ENCODE peak calls at places on chromosomes 4 and X, in six cellular contexts. N, U, D, A, L and B are unnamed samples.

GRCh38 chr4:184401397-184402171 is 72.8 kb downstream of the IRF2 start:
- DNase-seq in N (no peak), U (no peak), D (no peak), A (no peak), L (no peak), B (no peak)

GRCh38 chrX:55490121-55490520 is 473 bp upstream of the USP51 start:
- DNase-seq in N (peak), U (no peak), D (no peak), A (no peak), L (no peak), B (no peak)

GRCh38 chrX:51894697-51895336 is 1.4 kb downstream of the MAGED1 start:
- DNase-seq in N (peak), U (peak), D (no peak), A (no peak), L (no peak), B (no peak)

GRCh38 chr4:145345401-145345800 is 136.3 kb upstream of the SMAD1 start:
- DNase-seq in N (no peak), U (no peak), D (no peak), A (no peak), L (no peak), B (peak)

GRCh38 chrX:31265383-31265782 is 193.5 kb upstream of the FTHL17 start:
- DNase-seq in N (no peak), U (no peak), D (no peak), A (no peak), L (no peak), B (no peak)

GRCh38 chr4:8343051-8343966 is 73.8 kb downstream of the HTRA3 start:
- DNase-seq in N (peak), U (no peak), D (no peak), A (no peak), L (no peak), B (no peak)

GRCh38 chr4:168796362-168797106 is 213.5 kb downstream of the CBR4 start:
- DNase-seq in N (no peak), U (peak), D (peak), A (no peak), L (no peak), B (peak)

GRCh38 chrX:154458954-154459829 is 1.1 kb downstream of the PLXNA3 start:
- DNase-seq in N (peak), U (no peak), D (no peak), A (no peak), L (no peak), B (no peak)

GRCh38 chr4:78556655-78557054 is 5.1 kb downstream of the ANXA3 start:
- DNase-seq in N (no peak), U (no peak), D (no peak), A (no peak), L (no peak), B (no peak)

GRCh38 chrX:112834016-112834855 is 6.4 kb downstream of the AMOT start:
- DNase-seq in N (no peak), U (peak), D (no peak), A (no peak), L (no peak), B (peak)

GRCh38 chrX:47620303-47620685 is 637 bp upstream of the SYN1 start:
- DNase-seq in N (no peak), U (no peak), D (no peak), A (no peak), L (no peak), B (no peak)
- H3K4me3 ChIP-seq in N (no peak), U (no peak), D (no peak), A (no peak), L (no peak), B (no peak)

GRCh38 chrX:150508461-150509367 is 59.7 kb upstream of the MTM1 start:
- DNase-seq in N (peak), U (peak), D (no peak), A (no peak), L (no peak), B (no peak)

GRCh38 chrX:150508018-150508417 is 60.4 kb upstream of the MTM1 start:
- DNase-seq in N (no peak), U (no peak), D (no peak), A (no peak), L (no peak), B (no peak)

GRCh38 chrX:150506020-150506419 is 62.4 kb upstream of the MTM1 start:
- DNase-seq in N (no peak), U (no peak), D (no peak), A (no peak), L (no peak), B (no peak)

GRCh38 chrX:150506486-150506885 is 61.9 kb upstream of the MTM1 start:
- DNase-seq in N (no peak), U (no peak), D (no peak), A (no peak), L (no peak), B (no peak)

DNA sequence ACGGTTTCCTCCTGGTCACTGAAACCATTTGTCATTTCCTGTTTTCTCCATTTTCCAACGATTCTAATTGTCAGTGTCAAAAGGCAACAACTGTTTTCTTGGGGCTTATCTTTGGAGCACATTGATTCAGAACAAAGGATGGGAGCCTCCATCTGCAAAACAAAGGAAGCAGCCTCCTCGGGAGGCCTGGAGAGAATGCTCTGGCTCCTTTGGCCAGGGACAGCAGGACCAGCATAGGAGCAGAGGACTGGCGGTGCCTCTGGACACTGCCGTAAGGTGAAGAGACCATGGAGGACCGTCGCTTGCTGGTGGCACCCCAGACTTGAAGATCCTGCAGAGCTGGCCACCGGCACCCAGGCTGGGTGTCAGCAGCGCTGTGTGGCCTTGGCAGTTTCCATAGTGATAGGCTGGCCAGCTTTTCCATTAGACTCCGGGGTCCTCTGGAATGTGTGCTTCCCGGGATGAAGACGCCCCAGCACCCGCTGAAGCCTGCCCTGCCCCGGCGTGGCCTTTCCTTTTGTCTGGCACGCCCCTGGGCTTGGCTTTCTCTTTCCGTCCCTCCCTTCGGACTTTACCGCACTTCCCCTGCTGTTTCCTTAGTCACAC is 61.1 kb upstream of the MTM1 start:
- DNase-seq in N (no peak), U (no peak), D (no peak), A (no peak), L (no peak), B (no peak)
- H3K4me3 ChIP-seq in N (no peak), U (no peak), D (no peak), A (no peak), L (no peak), B (no peak)

DNA sequence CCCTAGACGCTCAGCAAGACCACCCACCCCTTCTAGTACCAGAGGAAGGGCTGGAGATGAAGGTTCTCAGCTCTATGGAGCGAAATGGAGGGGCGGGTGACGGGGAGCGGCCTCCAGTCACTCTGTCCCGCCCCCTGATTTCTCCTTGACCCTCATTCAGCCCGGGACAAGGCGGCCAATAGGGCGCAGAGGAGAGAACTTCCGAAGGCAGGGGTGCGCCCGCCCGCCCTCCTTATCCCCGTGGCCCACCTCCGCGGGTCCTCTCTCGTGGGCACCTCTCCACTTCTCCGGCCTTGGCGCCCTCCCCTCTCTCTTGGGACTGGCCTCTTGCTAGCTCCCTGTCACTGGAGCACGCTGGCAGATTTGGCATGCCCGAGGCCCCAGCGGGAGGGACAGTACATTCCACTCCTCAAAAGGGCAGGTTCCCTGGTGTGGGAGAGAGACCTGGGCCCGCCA is 1.1 kb upstream of the SEPTIN6 start:
- DNase-seq in N (peak), U (no peak), D (no peak), A (no peak), L (no peak), B (no peak)
- H3K4me3 ChIP-seq in N (peak), U (no peak), D (no peak), A (peak), L (no peak), B (no peak)

DNA sequence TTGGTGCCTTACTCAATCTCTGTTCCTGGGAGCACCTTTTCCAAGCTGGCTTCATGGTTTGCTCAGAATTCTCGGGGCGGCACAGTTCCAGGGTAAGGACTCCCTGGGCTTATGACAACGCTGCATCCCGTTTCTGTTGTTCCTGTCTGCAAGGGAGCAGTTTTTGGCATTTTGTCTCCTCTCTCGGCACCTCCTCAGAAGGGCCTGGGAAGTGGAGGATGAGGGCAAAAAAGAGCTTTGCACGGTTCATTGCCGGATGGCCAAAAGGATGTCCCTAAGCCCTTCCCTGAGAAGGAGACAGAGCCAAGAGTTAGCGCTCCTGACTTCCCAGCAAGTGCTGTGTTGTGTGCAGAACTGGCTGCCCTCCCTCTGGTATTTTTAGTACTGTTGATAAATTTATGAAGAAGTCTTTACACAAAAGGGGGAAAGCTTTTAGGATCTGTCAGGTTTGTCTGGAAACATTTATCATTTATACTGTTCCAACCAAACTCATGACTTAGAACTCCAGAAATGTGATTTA is 13.4 kb downstream of the SRD5A3 start:
- DNase-seq in N (peak), U (peak), D (no peak), A (no peak), L (no peak), B (no peak)
- H3K4me3 ChIP-seq in N (no peak), U (no peak), D (no peak), A (no peak), L (no peak), B (no peak)